ENCODE peak calls at places on chromosomes 6 and 20, in ten cellular contexts. W is prostate gland, A is brain microvascular endothelial cell, O is endodermal cell, N is fibroblast of mammary gland, V is fibroblast of lung, H is cardiac fibroblast, B is HCT116, Q is fibroblast of pulmonary artery, M is HFFc6. T is an unnamed sample.
A peak's percentile ranks its signal among the peaks of the same experiment; 100 is the strongest.

GRCh38 chr20:63606701-63607100 is 20.2 kb downstream of the GMEB2 start:
- DNase-seq in W (no peak), A (no peak), O (no peak), N (no peak), V (no peak), H (no peak), B (no peak), Q (no peak), M (no peak), T (no peak)

GRCh38 chr6:136411028-136411329 is 121.3 kb upstream of the BCLAF1 start:
- DNase-seq in W (no peak), A (no peak), O (no peak), N (no peak), V (no peak), H (no peak), B (no peak), Q (no peak), M (no peak), T (no peak)

GRCh38 chr20:17530716-17531536 is at the start of gene BFSP1:
- DNase-seq in W (peak; percentile 22), A (peak; percentile 31), O (peak; percentile 90), N (peak; percentile 51), V (peak; percentile 58), H (peak; percentile 53), B (no peak), Q (peak; percentile 61), M (peak; percentile 32), T (no peak)

GRCh38 chr20:16475225-16475624 is 98.0 kb downstream of the KIF16B start:
- DNase-seq in W (peak; percentile 5), A (peak; percentile 64), O (no peak), N (no peak), V (peak; percentile 66), H (no peak), B (no peak), Q (peak; percentile 42), M (no peak), T (no peak)

GRCh38 chr20:62898970-62899632 is 27.2 kb downstream of the DIDO1 start:
- DNase-seq in W (no peak), A (no peak), O (peak; percentile 84), N (no peak), V (no peak), H (no peak), B (no peak), Q (no peak), M (no peak), T (no peak)

GRCh38 chr6:87736809-87737540 is 34.9 kb upstream of the AKIRIN2 start:
- DNase-seq in W (no peak), A (no peak), O (no peak), N (no peak), V (no peak), H (no peak), B (no peak), Q (no peak), M (no peak), T (no peak)

GRCh38 chr6:170137176-170137891 is 153.5 kb downstream of the DLL1 start:
- DNase-seq in W (no peak), A (no peak), O (peak; percentile 12), N (peak; percentile 77), V (peak; percentile 7), H (peak; percentile 3), B (no peak), Q (no peak), M (no peak), T (no peak)

GRCh38 chr20:44914924-44915323 is 5.1 kb downstream of the PABPC1L start:
- DNase-seq in W (no peak), A (no peak), O (no peak), N (no peak), V (no peak), H (no peak), B (no peak), Q (no peak), M (no peak), T (no peak)

GRCh38 chr6:27133281-27134227 is 113.9 kb upstream of the PRSS16 start:
- DNase-seq in W (peak; percentile 43), A (peak; percentile 82), O (peak; percentile 88), N (peak; percentile 81), V (peak; percentile 75), H (peak; percentile 83), B (peak; percentile 69), Q (peak; percentile 75), M (peak; percentile 85), T (no peak)

GRCh38 chr6:81401970-81402690 is 350.4 kb downstream of the TENT5A start:
- DNase-seq in W (no peak), A (peak; percentile 22), O (no peak), N (peak; percentile 23), V (peak; percentile 8), H (peak; percentile 44), B (no peak), Q (peak; percentile 52), M (peak; percentile 65), T (no peak)

GRCh38 chr20:348972-349841 is 2.3 kb downstream of the NRSN2 start:
- DNase-seq in W (no peak), A (no peak), O (no peak), N (no peak), V (no peak), H (no peak), B (no peak), Q (no peak), M (no peak), T (no peak)

GRCh38 chr6:22364314-22364713 is 67.5 kb upstream of the PRL start:
- DNase-seq in W (no peak), A (peak; percentile 6), O (no peak), N (peak; percentile 60), V (no peak), H (peak; percentile 69), B (no peak), Q (no peak), M (no peak), T (no peak)

GRCh38 chr20:10609276-10609675 is 64.5 kb downstream of the JAG1 start:
- DNase-seq in W (no peak), A (peak; percentile 85), O (no peak), N (peak; percentile 87), V (peak; percentile 89), H (peak; percentile 85), B (no peak), Q (peak; percentile 90), M (peak; percentile 48), T (peak; percentile 22)

GRCh38 chr6:170147832-170148708 is 142.8 kb downstream of the DLL1 start:
- DNase-seq in W (no peak), A (no peak), O (peak; percentile 82), N (no peak), V (no peak), H (no peak), B (no peak), Q (no peak), M (no peak), T (no peak)

GRCh38 chr20:32028647-32029372 is 18.6 kb downstream of the CCM2L start:
- DNase-seq in W (no peak), A (no peak), O (peak; percentile 79), N (no peak), V (no peak), H (no peak), B (no peak), Q (no peak), M (no peak), T (no peak)

GRCh38 chr6:20868397-20869185 is 334.3 kb downstream of the CDKAL1 start:
- DNase-seq in W (no peak), A (no peak), O (peak; percentile 80), N (no peak), V (peak; percentile 4), H (no peak), B (no peak), Q (no peak), M (no peak), T (no peak)

GRCh38 chr6:83127976-83128375 is 60.5 kb downstream of the DOP1A start:
- DNase-seq in W (no peak), A (no peak), O (no peak), N (no peak), V (no peak), H (no peak), B (no peak), Q (no peak), M (peak; percentile 13), T (no peak)

GRCh38 chr6:168318579-168319278 is 848 bp downstream of the DACT2 start:
- DNase-seq in W (no peak), A (no peak), O (no peak), N (no peak), V (no peak), H (no peak), B (no peak), Q (no peak), M (no peak), T (no peak)

GRCh38 chr6:21360353-21360752 is 233.2 kb upstream of the SOX4 start:
- DNase-seq in W (peak; percentile 41), A (peak; percentile 19), O (peak; percentile 85), N (no peak), V (no peak), H (no peak), B (no peak), Q (no peak), M (no peak), T (no peak)

GRCh38 chr20:61724376-61724775 is 341.3 kb downstream of the TAF4 start:
- DNase-seq in W (no peak), A (no peak), O (peak; percentile 86), N (no peak), V (no peak), H (no peak), B (no peak), Q (no peak), M (no peak), T (no peak)
- TF ChIP-seq CTCF in W (no peak), A (peak; percentile 49), O (peak; percentile 83), N (peak; percentile 25), V (peak; percentile 24), H (peak; percentile 17), B (peak; percentile 55), Q (no peak), M (peak; percentile 52), T (peak; percentile 25)

DNA sequence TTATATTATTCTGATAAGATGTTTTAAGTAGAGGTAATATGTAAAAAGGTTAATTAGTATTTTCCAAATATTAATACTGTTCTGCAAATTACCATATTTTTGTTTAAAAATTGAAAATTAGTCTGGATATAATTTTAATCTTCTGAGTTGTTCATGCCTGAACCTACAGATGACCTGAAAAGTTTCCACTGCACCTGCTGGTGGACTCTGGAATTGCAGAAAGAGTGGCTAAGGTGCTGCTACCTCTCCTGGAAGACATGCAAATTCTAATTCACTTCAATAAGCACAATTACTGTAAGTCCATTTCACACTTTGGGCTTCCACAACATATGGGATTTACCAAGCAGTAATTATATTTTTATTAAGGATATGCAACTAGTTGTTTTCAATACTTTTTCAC is 77.7 kb upstream of the OLIG3 start:
- DNase-seq in W (no peak), A (peak; percentile 16), O (peak; percentile 88), N (peak; percentile 32), V (no peak), H (peak; percentile 41), B (peak; percentile 59), Q (peak; percentile 21), M (no peak), T (no peak)
- TF ChIP-seq CTCF in W (peak; percentile 34), A (peak; percentile 75), O (peak; percentile 87), N (peak; percentile 59), V (peak; percentile 59), H (peak; percentile 78), B (peak; percentile 78), Q (peak; percentile 67), M (peak; percentile 72), T (peak; percentile 50)

GRCh38 chr6:19322691-19323470 is 514.3 kb upstream of the ID4 start:
- DNase-seq in W (no peak), A (peak; percentile 31), O (no peak), N (no peak), V (no peak), H (no peak), B (no peak), Q (peak; percentile 44), M (no peak), T (no peak)
- TF ChIP-seq CTCF in W (no peak), A (peak; percentile 21), O (no peak), N (peak; percentile 3), V (no peak), H (no peak), B (peak; percentile 7), Q (peak; percentile 11), M (no peak), T (no peak)

GRCh38 chr20:20843982-20844381 is 131.5 kb upstream of the RALGAPA2 start:
- DNase-seq in W (no peak), A (no peak), O (peak; percentile 62), N (no peak), V (no peak), H (no peak), B (no peak), Q (no peak), M (no peak), T (no peak)
- TF ChIP-seq CTCF in W (no peak), A (no peak), O (peak; percentile 56), N (no peak), V (no peak), H (no peak), B (peak; percentile 15), Q (no peak), M (no peak), T (no peak)

T was measured in AG09319.